ENCODE peak calls at places on chromosomes 7 and 10, in six cellular contexts. One of them, this sample, is unnamed. For H3K4me1, the result is how much of the 10 kb centered on the place peaks cover.

GRCh38 chr10:17644485-17644964 is 574 bp downstream of the STAM start:
- DNase-seq in A673: no peak
- DNase-seq in fibroblast of lung: peak
- DNase-seq in DND-41: peak
- DNase-seq in CD8-positive, alpha-beta memory T cell: no peak
- DNase-seq in body of pancreas: peak
- DNase-seq in this sample: no peak

GRCh38 chr7:36203081-36203775 is 50.2 kb downstream of the EEPD1 start:
- DNase-seq in A673: no peak
- DNase-seq in fibroblast of lung: no peak
- DNase-seq in DND-41: no peak
- DNase-seq in CD8-positive, alpha-beta memory T cell: no peak
- DNase-seq in body of pancreas: no peak
- DNase-seq in this sample: no peak

GRCh38 chr7:150417239-150417638 is 33.2 kb upstream of the GIMAP8 start:
- DNase-seq in A673: no peak
- DNase-seq in fibroblast of lung: no peak
- DNase-seq in DND-41: peak
- DNase-seq in CD8-positive, alpha-beta memory T cell: no peak
- DNase-seq in body of pancreas: no peak
- DNase-seq in this sample: no peak

GRCh38 chr10:119199231-119199992 is 8.0 kb upstream of the GRK5 start:
- DNase-seq in A673: peak
- DNase-seq in fibroblast of lung: peak
- DNase-seq in DND-41: peak
- DNase-seq in CD8-positive, alpha-beta memory T cell: no peak
- DNase-seq in body of pancreas: peak
- DNase-seq in this sample: peak

GRCh38 chr7:81629702-81630101 is 140.1 kb downstream of the HGF start:
- DNase-seq in A673: no peak
- DNase-seq in fibroblast of lung: no peak
- DNase-seq in DND-41: no peak
- DNase-seq in CD8-positive, alpha-beta memory T cell: no peak
- DNase-seq in body of pancreas: no peak
- DNase-seq in this sample: no peak

GRCh38 chr7:26087321-26088091 is 64.5 kb upstream of the NFE2L3 start:
- DNase-seq in A673: no peak
- DNase-seq in fibroblast of lung: no peak
- DNase-seq in DND-41: no peak
- DNase-seq in CD8-positive, alpha-beta memory T cell: no peak
- DNase-seq in body of pancreas: no peak
- DNase-seq in this sample: peak

GRCh38 chr7:130141858-130142653 is 63.1 kb downstream of the TMEM209 start:
- DNase-seq in A673: no peak
- DNase-seq in fibroblast of lung: no peak
- DNase-seq in DND-41: no peak
- DNase-seq in CD8-positive, alpha-beta memory T cell: no peak
- DNase-seq in body of pancreas: no peak
- DNase-seq in this sample: no peak

GRCh38 chr10:74585231-74586087 is 240.9 kb upstream of the KAT6B start:
- DNase-seq in A673: peak
- DNase-seq in fibroblast of lung: peak
- DNase-seq in DND-41: peak
- DNase-seq in CD8-positive, alpha-beta memory T cell: no peak
- DNase-seq in body of pancreas: no peak
- DNase-seq in this sample: peak

GRCh38 chr10:101484154-101484748 is 103.8 kb downstream of the POLL start:
- DNase-seq in A673: peak
- DNase-seq in fibroblast of lung: no peak
- DNase-seq in DND-41: no peak
- DNase-seq in CD8-positive, alpha-beta memory T cell: no peak
- DNase-seq in body of pancreas: no peak
- DNase-seq in this sample: no peak

GRCh38 chr7:30929686-30930085 is 18.0 kb downstream of the AQP1 start:
- DNase-seq in A673: no peak
- DNase-seq in fibroblast of lung: no peak
- DNase-seq in DND-41: no peak
- DNase-seq in CD8-positive, alpha-beta memory T cell: no peak
- DNase-seq in body of pancreas: peak
- DNase-seq in this sample: no peak

GRCh38 chr10:50216418-50216817 is 34.9 kb downstream of the ASAH2 start:
- DNase-seq in A673: no peak
- DNase-seq in fibroblast of lung: no peak
- DNase-seq in DND-41: no peak
- DNase-seq in CD8-positive, alpha-beta memory T cell: no peak
- DNase-seq in body of pancreas: no peak
- DNase-seq in this sample: no peak

GRCh38 chr10:28954211-28954610 is 276.9 kb downstream of the BAMBI start:
- DNase-seq in A673: no peak
- DNase-seq in fibroblast of lung: no peak
- DNase-seq in DND-41: no peak
- DNase-seq in CD8-positive, alpha-beta memory T cell: no peak
- DNase-seq in body of pancreas: no peak
- DNase-seq in this sample: no peak

GRCh38 chr10:97442277-97442676 is 3.5 kb downstream of the EXOSC1 start:
- DNase-seq in A673: no peak
- DNase-seq in fibroblast of lung: no peak
- DNase-seq in DND-41: no peak
- DNase-seq in CD8-positive, alpha-beta memory T cell: no peak
- DNase-seq in body of pancreas: no peak
- DNase-seq in this sample: no peak

GRCh38 chr7:41169307-41169706 is 533.6 kb downstream of the INHBA start:
- DNase-seq in A673: no peak
- DNase-seq in fibroblast of lung: no peak
- DNase-seq in DND-41: no peak
- DNase-seq in CD8-positive, alpha-beta memory T cell: no peak
- DNase-seq in body of pancreas: no peak
- DNase-seq in this sample: no peak

GRCh38 chr7:11988186-11988585 is 156.2 kb upstream of the THSD7A start:
- DNase-seq in A673: no peak
- DNase-seq in fibroblast of lung: no peak
- DNase-seq in DND-41: no peak
- DNase-seq in CD8-positive, alpha-beta memory T cell: no peak
- DNase-seq in body of pancreas: no peak
- DNase-seq in this sample: no peak

GRCh38 chr10:52050429-52051047 is 263.5 kb upstream of the DKK1 start:
- DNase-seq in A673: no peak
- DNase-seq in fibroblast of lung: no peak
- DNase-seq in DND-41: no peak
- DNase-seq in CD8-positive, alpha-beta memory T cell: no peak
- DNase-seq in body of pancreas: no peak
- DNase-seq in this sample: no peak

GRCh38 chr10:100895346-100895745 is 17.4 kb upstream of the SLF2 start:
- DNase-seq in A673: no peak
- DNase-seq in fibroblast of lung: no peak
- DNase-seq in DND-41: no peak
- DNase-seq in CD8-positive, alpha-beta memory T cell: no peak
- DNase-seq in body of pancreas: no peak
- DNase-seq in this sample: no peak

GRCh38 chr10:95374597-95375209 is 83.9 kb upstream of the PDLIM1 start:
- DNase-seq in A673: peak
- DNase-seq in fibroblast of lung: peak
- DNase-seq in DND-41: peak
- DNase-seq in CD8-positive, alpha-beta memory T cell: peak
- DNase-seq in body of pancreas: peak
- DNase-seq in this sample: peak

GRCh38 chr10:95531994-95532399 is 29.2 kb downstream of the SORBS1 start:
- DNase-seq in A673: no peak
- DNase-seq in fibroblast of lung: no peak
- DNase-seq in DND-41: no peak
- DNase-seq in CD8-positive, alpha-beta memory T cell: no peak
- DNase-seq in body of pancreas: no peak
- DNase-seq in this sample: no peak

GRCh38 chr10:98023024-98023423 is 7.4 kb downstream of the CRTAC1 start:
- DNase-seq in A673: no peak
- DNase-seq in fibroblast of lung: no peak
- DNase-seq in DND-41: no peak
- DNase-seq in CD8-positive, alpha-beta memory T cell: no peak
- DNase-seq in body of pancreas: no peak
- DNase-seq in this sample: no peak

GRCh38 chr10:70109064-70109729 is 23.4 kb downstream of the AIFM2 start:
- DNase-seq in A673: no peak
- DNase-seq in fibroblast of lung: no peak
- DNase-seq in DND-41: no peak
- DNase-seq in CD8-positive, alpha-beta memory T cell: no peak
- DNase-seq in body of pancreas: peak
- DNase-seq in this sample: no peak

GRCh38 chr7:153537271-153537670 is 514.9 kb upstream of the DPP6 start:
- DNase-seq in A673: no peak
- DNase-seq in fibroblast of lung: no peak
- DNase-seq in DND-41: no peak
- DNase-seq in CD8-positive, alpha-beta memory T cell: no peak
- DNase-seq in body of pancreas: no peak
- DNase-seq in this sample: no peak

GRCh38 chr10:17062493-17063487 is 66.8 kb downstream of the CUBN start:
- DNase-seq in A673: peak
- DNase-seq in fibroblast of lung: peak
- DNase-seq in DND-41: peak
- DNase-seq in CD8-positive, alpha-beta memory T cell: no peak
- DNase-seq in body of pancreas: peak
- DNase-seq in this sample: no peak

GRCh38 chr7:66542528-66543373 is 85.9 kb upstream of the KCTD7 start:
- DNase-seq in A673: no peak
- DNase-seq in fibroblast of lung: peak
- DNase-seq in DND-41: no peak
- DNase-seq in CD8-positive, alpha-beta memory T cell: no peak
- DNase-seq in body of pancreas: no peak
- DNase-seq in this sample: no peak

GRCh38 chr7:2471396-2471795 is 4.8 kb downstream of the GRIFIN start:
- DNase-seq in A673: peak
- DNase-seq in fibroblast of lung: peak
- DNase-seq in DND-41: peak
- DNase-seq in CD8-positive, alpha-beta memory T cell: no peak
- DNase-seq in body of pancreas: no peak
- DNase-seq in this sample: no peak

GRCh38 chr7:7416031-7416968 is 119.4 kb downstream of the COL28A1 start:
- DNase-seq in A673: no peak
- DNase-seq in fibroblast of lung: peak
- DNase-seq in DND-41: no peak
- DNase-seq in CD8-positive, alpha-beta memory T cell: no peak
- DNase-seq in body of pancreas: peak
- DNase-seq in this sample: peak

GRCh38 chr7:23443974-23444373 is 26.3 kb downstream of the IGF2BP3 start:
- DNase-seq in A673: no peak
- DNase-seq in fibroblast of lung: no peak
- DNase-seq in DND-41: no peak
- DNase-seq in CD8-positive, alpha-beta memory T cell: no peak
- DNase-seq in body of pancreas: no peak
- DNase-seq in this sample: no peak

GRCh38 chr10:107915277-107915634 is 750.8 kb upstream of the SORCS1 start:
- DNase-seq in A673: no peak
- DNase-seq in fibroblast of lung: peak
- DNase-seq in DND-41: no peak
- DNase-seq in CD8-positive, alpha-beta memory T cell: no peak
- DNase-seq in body of pancreas: peak
- DNase-seq in this sample: no peak

GRCh38 chr10:4914213-4914850 is 48.9 kb upstream of the AKR1C1 start:
- DNase-seq in A673: no peak
- DNase-seq in fibroblast of lung: no peak
- DNase-seq in DND-41: no peak
- DNase-seq in CD8-positive, alpha-beta memory T cell: no peak
- DNase-seq in body of pancreas: no peak
- DNase-seq in this sample: no peak

GRCh38 chr10:4909118-4909517 is 54.1 kb upstream of the AKR1C1 start:
- DNase-seq in A673: no peak
- DNase-seq in fibroblast of lung: no peak
- DNase-seq in DND-41: no peak
- DNase-seq in CD8-positive, alpha-beta memory T cell: no peak
- DNase-seq in body of pancreas: no peak
- DNase-seq in this sample: no peak
- H3K4me1 ChIP-seq in A673: under half
- H3K4me1 ChIP-seq in fibroblast of lung: under half
- H3K4me1 ChIP-seq in DND-41: under half
- H3K4me1 ChIP-seq in CD8-positive, alpha-beta memory T cell: under half
- H3K4me1 ChIP-seq in body of pancreas: under half
- H3K4me1 ChIP-seq in this sample: under half

DNA sequence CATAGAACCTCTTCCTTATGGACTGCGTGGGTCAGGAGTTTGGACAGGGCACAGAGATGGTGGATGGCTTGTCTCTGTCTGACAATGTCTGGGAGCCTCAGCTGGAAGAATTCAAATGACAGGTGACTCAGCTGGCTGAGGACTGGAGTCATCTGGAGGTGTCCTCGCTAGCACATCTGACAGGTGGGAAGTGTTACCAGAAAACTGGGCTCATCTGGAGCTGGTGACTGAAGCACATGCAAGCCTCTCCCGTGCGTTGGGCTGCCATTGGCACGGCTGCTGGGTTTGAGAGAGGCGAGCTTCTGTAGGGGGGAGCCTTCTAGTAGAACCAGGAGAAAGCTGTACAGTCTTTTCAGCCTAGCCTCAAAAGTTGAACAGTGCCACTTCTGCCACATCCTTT is 71.0 kb downstream of the CELF2 start:
- DNase-seq in A673: no peak
- DNase-seq in fibroblast of lung: no peak
- DNase-seq in DND-41: no peak
- DNase-seq in CD8-positive, alpha-beta memory T cell: no peak
- DNase-seq in body of pancreas: no peak
- DNase-seq in this sample: no peak
- H3K4me1 ChIP-seq in A673: under half
- H3K4me1 ChIP-seq in fibroblast of lung: under half
- H3K4me1 ChIP-seq in DND-41: under half
- H3K4me1 ChIP-seq in CD8-positive, alpha-beta memory T cell: under half
- H3K4me1 ChIP-seq in body of pancreas: under half
- H3K4me1 ChIP-seq in this sample: under half

GRCh38 chr7:22441157-22441556 is 58.8 kb downstream of the STEAP1B start:
- DNase-seq in A673: no peak
- DNase-seq in fibroblast of lung: no peak
- DNase-seq in DND-41: no peak
- DNase-seq in CD8-positive, alpha-beta memory T cell: no peak
- DNase-seq in body of pancreas: no peak
- DNase-seq in this sample: no peak

GRCh38 chr7:22443370-22444180 is 56.4 kb downstream of the STEAP1B start:
- DNase-seq in A673: no peak
- DNase-seq in fibroblast of lung: peak
- DNase-seq in DND-41: no peak
- DNase-seq in CD8-positive, alpha-beta memory T cell: no peak
- DNase-seq in body of pancreas: no peak
- DNase-seq in this sample: no peak

GRCh38 chr7:22442187-22442886 is 57.7 kb downstream of the STEAP1B start:
- DNase-seq in A673: no peak
- DNase-seq in fibroblast of lung: no peak
- DNase-seq in DND-41: no peak
- DNase-seq in CD8-positive, alpha-beta memory T cell: no peak
- DNase-seq in body of pancreas: peak
- DNase-seq in this sample: no peak

GRCh38 chr7:22444181-22444966 is 55.6 kb downstream of the STEAP1B start:
- DNase-seq in A673: peak
- DNase-seq in fibroblast of lung: no peak
- DNase-seq in DND-41: no peak
- DNase-seq in CD8-positive, alpha-beta memory T cell: no peak
- DNase-seq in body of pancreas: peak
- DNase-seq in this sample: peak

GRCh38 chr7:22442887-22443369 is 57.1 kb downstream of the STEAP1B start:
- DNase-seq in A673: no peak
- DNase-seq in fibroblast of lung: no peak
- DNase-seq in DND-41: no peak
- DNase-seq in CD8-positive, alpha-beta memory T cell: no peak
- DNase-seq in body of pancreas: no peak
- DNase-seq in this sample: no peak
- H3K4me1 ChIP-seq in A673: under half
- H3K4me1 ChIP-seq in fibroblast of lung: under half
- H3K4me1 ChIP-seq in DND-41: half or more
- H3K4me1 ChIP-seq in CD8-positive, alpha-beta memory T cell: under half
- H3K4me1 ChIP-seq in body of pancreas: half or more
- H3K4me1 ChIP-seq in this sample: under half

GRCh38 chr7:106088014-106088413 is 24.1 kb downstream of the SYPL1 start:
- DNase-seq in A673: no peak
- DNase-seq in fibroblast of lung: no peak
- DNase-seq in DND-41: no peak
- DNase-seq in CD8-positive, alpha-beta memory T cell: no peak
- DNase-seq in body of pancreas: no peak
- DNase-seq in this sample: no peak
- H3K4me1 ChIP-seq in A673: under half
- H3K4me1 ChIP-seq in fibroblast of lung: under half
- H3K4me1 ChIP-seq in DND-41: under half
- H3K4me1 ChIP-seq in CD8-positive, alpha-beta memory T cell: under half
- H3K4me1 ChIP-seq in body of pancreas: under half
- H3K4me1 ChIP-seq in this sample: under half